ENCODE peak calls at places on chromosomes 3 and 15, in four cellular contexts. R is CD8-positive, alpha-beta T cell; O is AG09309; I is CD4-positive, alpha-beta T cell. Z is an unnamed sample.

GRCh38 chr15:30953731-30954378 is 37.6 kb downstream of the MTMR10 start:
- DNase-seq in R (no peak), O (peak), I (no peak), Z (no peak)

GRCh38 chr3:46208167-46208704 is at the start of gene CCR1:
- DNase-seq in R (no peak), O (no peak), I (no peak), Z (peak)

GRCh38 chr3:142276780-142277179 is 51.4 kb upstream of the GK5 start:
- DNase-seq in R (no peak), O (peak), I (no peak), Z (no peak)

GRCh38 chr3:34056181-34056910 is 257.9 kb downstream of the PDCD6IP start:
- DNase-seq in R (no peak), O (no peak), I (no peak), Z (no peak)

GRCh38 chr15:42729409-42729808 is 7.5 kb downstream of the CDAN1 start:
- DNase-seq in R (no peak), O (no peak), I (no peak), Z (no peak)

GRCh38 chr3:42667523-42668402 is 14.3 kb downstream of the ZBTB47 start:
- DNase-seq in R (no peak), O (no peak), I (no peak), Z (no peak)

GRCh38 chr3:171944109-171945016 is 95.0 kb upstream of the FNDC3B start:
- DNase-seq in R (no peak), O (no peak), I (no peak), Z (no peak)

GRCh38 chr3:181105636-181106035 is 116.1 kb upstream of the DNAJC19 start:
- DNase-seq in R (no peak), O (no peak), I (no peak), Z (no peak)

GRCh38 chr15:37792351-37792750 is 142.1 kb upstream of the TMCO5A start:
- DNase-seq in R (no peak), O (no peak), I (no peak), Z (no peak)

GRCh38 chr3:178982138-178982537 is 89.5 kb downstream of the ZMAT3 start:
- DNase-seq in R (no peak), O (no peak), I (no peak), Z (no peak)

GRCh38 chr3:136146981-136147729 is 49.0 kb downstream of the MSL2 start:
- DNase-seq in R (no peak), O (no peak), I (no peak), Z (no peak)

GRCh38 chr15:87871738-87872315 is 384.7 kb downstream of the NTRK3 start:
- DNase-seq in R (no peak), O (no peak), I (no peak), Z (no peak)

GRCh38 chr15:69648215-69648614 is 195.6 kb downstream of the RPLP1 start:
- DNase-seq in R (peak), O (no peak), I (no peak), Z (no peak)

GRCh38 chr15:74208901-74209559 is 6.4 kb upstream of the STRA6 start:
- DNase-seq in R (no peak), O (no peak), I (no peak), Z (peak)

GRCh38 chr3:118793176-118793575 is 241.5 kb downstream of the IGSF11 start:
- DNase-seq in R (no peak), O (no peak), I (no peak), Z (no peak)

GRCh38 chr3:178703268-178703975 is 167.2 kb downstream of the KCNMB2 start:
- DNase-seq in R (no peak), O (peak), I (no peak), Z (no peak)

GRCh38 chr15:75606711-75607684 is 18.5 kb downstream of the SNUPN start:
- DNase-seq in R (peak), O (no peak), I (peak), Z (no peak)

GRCh38 chr3:46946416-46946815 is 30.1 kb downstream of the CCDC12 start:
- DNase-seq in R (no peak), O (no peak), I (no peak), Z (no peak)

GRCh38 chr15:73978896-73979295 is 13.2 kb downstream of the STOML1 start:
- DNase-seq in R (no peak), O (no peak), I (no peak), Z (no peak)

GRCh38 chr3:138452491-138452890 is 18.1 kb downstream of the ESYT3 start:
- DNase-seq in R (no peak), O (no peak), I (no peak), Z (no peak)

GRCh38 chr15:56994280-56994679 is 75.8 kb downstream of the TCF12 start:
- DNase-seq in R (no peak), O (no peak), I (no peak), Z (no peak)

GRCh38 chr3:172371544-172371943 is 76.7 kb downstream of the GHSR start:
- DNase-seq in R (no peak), O (no peak), I (no peak), Z (no peak)

GRCh38 chr3:120506076-120506827 is 55.5 kb upstream of the FSTL1 start:
- DNase-seq in R (no peak), O (no peak), I (no peak), Z (no peak)

GRCh38 chr3:21484323-21485154 is 266.5 kb downstream of the ZNF385D start:
- DNase-seq in R (no peak), O (no peak), I (no peak), Z (peak)

GRCh38 chr3:44050867-44051266 is 190.8 kb upstream of the TOPAZ1 start:
- DNase-seq in R (no peak), O (no peak), I (no peak), Z (no peak)

GRCh38 chr15:42239528-42240245 is 31.6 kb upstream of the VPS39 start:
- DNase-seq in R (no peak), O (no peak), I (no peak), Z (no peak)

GRCh38 chr3:31613654-31614053 is 80.9 kb downstream of the STT3B start:
- DNase-seq in R (no peak), O (no peak), I (no peak), Z (no peak)

GRCh38 chr3:145903472-145904013 is 257.4 kb downstream of the PLOD2 start:
- DNase-seq in R (no peak), O (no peak), I (no peak), Z (no peak)

GRCh38 chr15:70024521-70024920 is 73.2 kb downstream of the TLE3 start:
- DNase-seq in R (no peak), O (no peak), I (no peak), Z (no peak)

GRCh38 chr3:8800016-8800415 is 30.6 kb upstream of the OXTR start:
- DNase-seq in R (no peak), O (no peak), I (no peak), Z (no peak)

GRCh38 chr3:171489348-171489747 is 29.1 kb upstream of the TNIK start:
- DNase-seq in R (no peak), O (no peak), I (no peak), Z (no peak)

GRCh38 chr3:24365168-24365567 is 129.5 kb downstream of the THRB start:
- DNase-seq in R (no peak), O (peak), I (no peak), Z (no peak)

GRCh38 chr3:185711255-185711870 is 113.5 kb downstream of the IGF2BP2 start:
- DNase-seq in R (no peak), O (no peak), I (no peak), Z (no peak)

GRCh38 chr3:187931111-187931510 is 185.8 kb upstream of the BCL6 start:
- DNase-seq in R (no peak), O (no peak), I (no peak), Z (no peak)

GRCh38 chr3:113249111-113249510 is 37.8 kb downstream of the BOC start:
- DNase-seq in R (no peak), O (peak), I (no peak), Z (no peak)

GRCh38 chr3:149128856-149129255 is 582 bp upstream of the HPS3 start:
- DNase-seq in R (no peak), O (no peak), I (no peak), Z (no peak)

GRCh38 chr3:58049143-58049785 is 41.0 kb downstream of the FLNB start:
- DNase-seq in R (no peak), O (no peak), I (no peak), Z (no peak)

DNA sequence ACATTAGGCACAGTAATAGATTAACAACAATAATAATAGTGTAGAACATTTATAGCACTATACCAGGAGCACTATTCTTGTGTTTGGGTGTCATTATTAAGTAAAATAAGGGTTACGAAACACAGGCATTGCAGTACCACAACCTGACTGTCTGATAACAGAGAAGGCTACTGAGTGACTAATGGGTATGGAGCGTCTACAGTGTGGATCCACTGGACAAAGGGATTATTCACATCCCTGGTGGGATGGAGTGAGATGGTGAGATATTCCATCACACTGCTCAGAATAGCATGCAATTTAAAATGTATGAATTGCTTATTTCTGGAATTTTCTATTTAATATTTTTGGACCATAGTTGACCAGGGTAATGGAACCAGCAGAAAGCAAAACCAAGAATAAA is 18.2 kb downstream of the MINDY4B start:
- DNase-seq in R (no peak), O (no peak), I (no peak), Z (no peak)
- TF ChIP-seq CTCF in R (no peak), O (no peak), I (no peak), Z (no peak)

DNA sequence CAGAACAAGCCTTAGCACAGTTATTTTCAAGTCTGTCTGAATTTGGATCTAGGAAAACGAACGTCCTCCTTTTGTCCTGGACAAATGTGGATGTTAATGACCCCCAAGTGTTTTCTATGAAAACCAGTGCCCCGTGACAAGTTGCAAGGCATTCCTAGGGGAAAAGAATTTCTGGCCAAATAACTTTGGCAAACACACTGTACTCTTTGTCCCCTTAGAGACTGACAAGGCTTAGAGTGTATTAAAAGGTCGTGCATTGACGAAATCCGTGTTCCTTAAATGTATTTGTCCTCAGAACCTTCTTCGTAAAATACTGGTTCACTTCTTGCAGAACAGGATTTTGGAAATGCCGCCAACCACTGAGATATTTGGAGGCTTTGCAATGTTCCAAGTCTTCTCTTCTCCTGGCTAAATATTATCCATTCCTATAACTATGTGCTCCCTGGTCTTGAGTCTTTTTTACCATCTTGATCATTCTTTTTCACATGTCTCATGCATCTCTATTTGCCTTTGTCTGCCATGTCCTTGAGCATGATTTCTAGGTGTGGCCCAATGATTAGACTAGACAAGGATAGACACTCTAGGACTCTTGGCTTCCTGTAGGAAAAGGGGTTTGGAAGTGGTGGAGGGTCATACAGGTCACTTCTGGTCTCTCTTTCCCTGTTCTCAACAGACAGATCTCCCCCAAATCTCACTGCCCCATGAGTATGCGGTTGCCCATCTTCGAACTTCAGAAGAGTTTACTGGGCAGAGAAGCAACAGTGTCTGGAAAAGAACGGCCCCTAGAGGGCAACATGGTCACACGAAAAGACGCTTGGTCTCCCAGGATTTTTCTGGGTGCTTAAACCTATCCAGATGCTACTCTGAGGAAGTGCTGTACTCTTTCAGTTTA is 117.5 kb downstream of the EDEM1 start:
- DNase-seq in R (no peak), O (no peak), I (no peak), Z (peak)
- TF ChIP-seq CTCF in R (peak), O (peak), I (peak), Z (peak)

DNA sequence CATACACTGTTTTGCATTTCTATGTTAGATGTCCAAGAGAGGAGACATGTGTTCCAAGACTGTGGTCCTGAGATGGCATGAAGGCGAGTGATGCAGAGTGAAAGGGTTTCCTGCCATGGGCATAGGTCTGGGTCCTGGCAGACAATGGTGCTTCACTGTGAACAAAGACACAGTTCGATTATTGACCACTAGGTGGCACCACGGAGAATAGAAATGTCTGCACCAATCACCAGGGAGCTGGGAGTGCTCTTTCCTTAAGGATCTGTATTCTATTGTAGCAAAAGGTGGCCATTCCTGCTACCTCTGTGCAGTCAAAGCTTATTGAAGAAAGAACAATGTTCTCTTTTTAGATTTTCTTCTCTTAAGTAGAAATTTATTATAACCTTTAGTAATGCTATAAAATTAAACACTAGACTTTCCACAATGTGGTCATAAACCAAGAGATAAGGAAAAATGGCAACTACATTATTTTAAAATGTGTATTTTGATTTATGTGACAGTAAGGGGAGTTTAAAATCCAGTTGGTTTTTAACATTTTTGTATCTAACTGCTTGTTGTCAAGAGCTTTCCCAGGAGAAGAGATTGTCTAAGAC is 88.7 kb downstream of the GABRG3 start:
- DNase-seq in R (no peak), O (no peak), I (no peak), Z (peak)
- TF ChIP-seq CTCF in R (no peak), O (peak), I (peak), Z (peak)

DNA sequence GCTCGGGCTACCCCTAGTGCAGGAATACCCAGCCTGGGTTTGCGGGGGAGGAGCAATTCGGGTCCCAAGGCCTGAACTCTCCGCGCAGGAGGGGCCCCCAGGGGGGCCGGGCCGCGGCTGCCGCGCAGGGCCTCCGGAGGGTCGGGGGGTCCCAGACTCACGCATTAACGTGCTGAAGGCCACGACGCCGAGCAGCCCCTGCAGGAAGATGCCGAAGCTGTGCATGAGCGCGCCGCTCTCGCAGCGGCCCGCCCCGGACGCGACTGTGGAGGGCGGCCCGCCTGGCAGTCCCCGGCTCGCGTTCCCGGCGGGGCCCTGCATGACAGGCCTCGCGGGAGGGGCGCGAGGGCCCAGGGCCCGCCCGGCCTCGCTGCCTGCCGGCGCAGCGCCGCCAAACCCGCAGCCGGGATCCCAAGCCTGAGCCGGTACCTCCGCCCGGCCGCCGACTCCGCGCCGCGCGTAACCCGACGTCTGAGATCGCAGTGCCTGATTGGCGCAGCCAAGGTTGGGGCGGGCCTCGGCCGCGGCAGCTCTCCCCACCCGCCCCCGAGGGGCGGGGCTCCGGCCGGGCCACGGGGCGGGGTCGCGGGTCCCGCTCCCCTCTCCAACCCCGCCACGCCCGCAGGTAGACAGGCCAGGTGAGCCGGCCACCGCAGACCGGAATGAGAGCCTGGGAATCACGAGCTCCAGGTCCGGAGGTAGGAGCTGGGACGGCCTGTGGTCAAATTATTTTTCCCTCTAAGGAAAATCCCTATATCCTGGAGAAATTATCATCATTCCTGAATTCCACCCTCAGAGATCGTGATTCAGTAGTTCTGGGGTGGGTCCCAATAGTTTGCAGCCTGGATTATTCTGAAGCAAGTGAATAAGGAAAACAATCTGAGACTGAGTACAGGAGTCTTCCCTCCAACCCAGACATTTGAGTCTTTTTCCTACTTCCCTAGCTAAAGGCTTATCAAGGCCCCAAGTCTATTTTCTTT is at the start of gene STIMATE:
- DNase-seq in R (peak), O (no peak), I (peak), Z (peak)
- TF ChIP-seq CTCF in R (no peak), O (no peak), I (no peak), Z (no peak)

GRCh38 chr3:64223809-64224570 is 1.3 kb downstream of the PRICKLE2 start:
- DNase-seq in R (no peak), O (no peak), I (no peak), Z (no peak)
- TF ChIP-seq CTCF in R (no peak), O (peak), I (no peak), Z (no peak)

DNA sequence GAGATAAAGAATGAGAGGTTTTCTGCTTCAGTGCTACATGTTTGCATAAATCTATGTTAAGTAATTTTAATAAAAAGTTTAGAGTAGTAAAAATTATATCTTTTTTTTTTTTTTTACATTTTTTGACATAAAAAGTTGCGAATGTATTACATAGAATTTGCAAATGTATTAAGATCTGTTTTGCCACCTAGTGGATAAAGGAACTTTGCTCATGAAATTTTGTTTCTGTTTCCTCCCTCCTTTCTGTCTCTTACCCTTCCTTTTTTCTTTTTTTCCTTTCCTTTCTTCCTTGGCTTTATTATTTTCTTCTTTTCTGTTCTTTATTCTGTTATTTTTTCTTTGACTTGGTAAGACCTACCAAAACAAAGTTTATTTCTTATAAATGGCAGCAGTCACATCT is 58.5 kb upstream of the UTS2B start:
- DNase-seq in R (no peak), O (no peak), I (no peak), Z (no peak)
- TF ChIP-seq CTCF in R (no peak), O (peak), I (no peak), Z (peak)